ENCODE peak calls at places on chromosomes 7 and 10, in five cellular contexts. Y is epithelial cell of esophagus, U is ascending aorta, F is T-helper 22 cell, X is cortex of kidney. H is an unnamed sample.

GRCh38 chr10:69413221-69413865 is 3.4 kb downstream of the TACR2 start:
- DNase-seq in Y (peak), U (no peak), F (no peak), X (no peak), H (no peak)

GRCh38 chr10:71975087-71975890 is 11.1 kb downstream of the CHST3 start:
- DNase-seq in Y (no peak), U (no peak), F (no peak), X (no peak), H (no peak)

GRCh38 chr7:127594490-127594889 is 954 bp downstream of the FSCN3 start:
- DNase-seq in Y (no peak), U (no peak), F (no peak), X (no peak), H (no peak)

GRCh38 chr10:131166486-131166885 is 145.0 kb downstream of the TCERG1L start:
- DNase-seq in Y (no peak), U (no peak), F (no peak), X (no peak), H (no peak)

GRCh38 chr7:118245267-118246040 is 20.9 kb downstream of the ANKRD7 start:
- DNase-seq in Y (no peak), U (no peak), F (no peak), X (no peak), H (no peak)

GRCh38 chr10:184911-185310 is 49.7 kb downstream of the ZMYND11 start:
- DNase-seq in Y (peak), U (no peak), F (no peak), X (no peak), H (no peak)

GRCh38 chr7:115475774-115476407 is 554.0 kb downstream of the MDFIC start:
- DNase-seq in Y (no peak), U (no peak), F (no peak), X (no peak), H (no peak)

GRCh38 chr7:74289660-74290589 is 718 bp downstream of the CLIP2 start:
- DNase-seq in Y (no peak), U (no peak), F (peak), X (no peak), H (peak)

GRCh38 chr7:91657386-91658120 is 222.9 kb downstream of the MTERF1 start:
- DNase-seq in Y (peak), U (no peak), F (no peak), X (no peak), H (no peak)

GRCh38 chr7:98816206-98816605 is 53.6 kb downstream of the TMEM130 start:
- DNase-seq in Y (no peak), U (peak), F (no peak), X (no peak), H (no peak)

GRCh38 chr10:98404571-98405396 is 10.2 kb downstream of the PYROXD2 start:
- DNase-seq in Y (peak), U (no peak), F (no peak), X (no peak), H (no peak)

GRCh38 chr7:50349963-50350944 is 45.7 kb downstream of the IKZF1 start:
- DNase-seq in Y (no peak), U (no peak), F (peak), X (no peak), H (peak)

GRCh38 chr10:3323865-3324498 is 151.4 kb upstream of the PITRM1 start:
- DNase-seq in Y (peak), U (no peak), F (no peak), X (no peak), H (no peak)

GRCh38 chr7:8938036-8938435 is 504.6 kb downstream of the NXPH1 start:
- DNase-seq in Y (no peak), U (no peak), F (no peak), X (no peak), H (no peak)

GRCh38 chr10:23643396-23643795 is 204.5 kb downstream of the OTUD1 start:
- DNase-seq in Y (no peak), U (no peak), F (no peak), X (no peak), H (no peak)

GRCh38 chr7:29596593-29597178 is 33.1 kb downstream of the PRR15 start:
- DNase-seq in Y (no peak), U (no peak), F (no peak), X (no peak), H (no peak)

GRCh38 chr7:105728028-105728427 is 146.7 kb upstream of the EFCAB10 start:
- DNase-seq in Y (no peak), U (no peak), F (no peak), X (no peak), H (no peak)

GRCh38 chr10:30897547-30897946 is 134.1 kb downstream of the ZNF438 start:
- DNase-seq in Y (no peak), U (no peak), F (no peak), X (no peak), H (no peak)